ENCODE peak calls at places on chromosomes 13 and 19, in five cellular contexts. R is PC-3; X is cardiac muscle cell; G is CD4-positive, CD25-positive, alpha-beta regulatory T cell; H is right atrium auricular region. Y is an unnamed sample.

GRCh38 chr13:34671136-34671535 is 270.9 kb upstream of the NBEA start:
- DNase-seq in R (no peak), X (no peak), H (peak; percentile 68), G (no peak), Y (no peak)

GRCh38 chr13:75393839-75394238 is 88.1 kb downstream of the TBC1D4 start:
- DNase-seq in H (no peak), G (no peak), X (no peak), R (no peak), Y (no peak)

GRCh38 chr13:59677966-59678814 is 485.5 kb downstream of the DIAPH3 start:
- DNase-seq in R (peak; percentile 68), H (no peak), X (peak; percentile 64), G (no peak), Y (no peak)

GRCh38 chr19:48814895-48815294 is 4.1 kb upstream of the BCAT2 start:
- DNase-seq in H (no peak), X (no peak), G (no peak), R (no peak), Y (no peak)

GRCh38 chr13:106527806-106528205 is 7.7 kb downstream of the EFNB2 start:
- DNase-seq in G (no peak), R (no peak), H (no peak), X (peak; percentile 65), Y (no peak)

GRCh38 chr19:33047422-33047821 is 17.3 kb downstream of the RHPN2 start:
- DNase-seq in R (peak; percentile 95), G (no peak), H (no peak), X (peak; percentile 9), Y (no peak)

GRCh38 chr13:43405457-43405856 is 381.3 kb downstream of the ENOX1 start:
- DNase-seq in H (no peak), R (peak; percentile 74), G (no peak), X (no peak), Y (no peak)

GRCh38 chr13:100506154-100506553 is 82.4 kb downstream of the GGACT start:
- DNase-seq in G (no peak), R (no peak), X (no peak), H (no peak), Y (no peak)

GRCh38 chr19:16025108-16026101 is 50.9 kb upstream of the TPM4 start:
- DNase-seq in H (no peak), G (no peak), R (peak; percentile 71), X (no peak), Y (no peak)

GRCh38 chr19:33419763-33420080 is 46.2 kb downstream of the CEBPG start:
- DNase-seq in G (no peak), H (no peak), X (peak; percentile 36), R (no peak), Y (no peak)

GRCh38 chr13:27372896-27373295 is 51.5 kb upstream of the GTF3A start:
- DNase-seq in H (no peak), G (no peak), X (peak; percentile 27), R (no peak), Y (no peak)

GRCh38 chr13:46347277-46347676 is 39.8 kb downstream of the RUBCNL start:
- DNase-seq in R (no peak), G (no peak), H (no peak), X (no peak), Y (no peak)

GRCh38 chr19:38012290-38012689 is 105.3 kb downstream of the SIPA1L3 start:
- DNase-seq in H (no peak), X (no peak), G (no peak), R (no peak), Y (no peak)

GRCh38 chr13:44280461-44280860 is 93.2 kb upstream of the SERP2 start:
- DNase-seq in R (peak; percentile 40), G (no peak), X (no peak), H (no peak), Y (no peak)

GRCh38 chr19:41997121-41997850 is 3.3 kb upstream of the ATP1A3 start:
- DNase-seq in G (no peak), R (peak; percentile 42), X (peak; percentile 86), H (no peak), Y (no peak)

GRCh38 chr19:40717880-40718773 is 1.2 kb downstream of the ITPKC start:
- DNase-seq in X (peak; percentile 6), G (no peak), H (no peak), R (peak; percentile 26), Y (no peak)

GRCh38 chr13:32087955-32088747 is 56.6 kb downstream of the FRY start:
- DNase-seq in X (no peak), G (no peak), H (no peak), R (peak; percentile 9), Y (no peak)

GRCh38 chr19:751501-752341 is 809 bp downstream of the MISP start:
- DNase-seq in G (no peak), H (peak; percentile 64), X (no peak), R (peak; percentile 88), Y (no peak)

GRCh38 chr19:38228005-38228377 is 4.0 kb upstream of the DPF1 start:
- DNase-seq in G (no peak), X (no peak), H (no peak), R (no peak), Y (no peak)

GRCh38 chr13:66691149-66691548 is 539.0 kb downstream of the PCDH9 start:
- DNase-seq in X (no peak), R (no peak), G (no peak), H (no peak), Y (no peak)

GRCh38 chr13:66693656-66694055 is 536.5 kb downstream of the PCDH9 start:
- DNase-seq in X (no peak), G (no peak), R (no peak), H (no peak), Y (no peak)

GRCh38 chr13:66689037-66689619 is 541.0 kb downstream of the PCDH9 start:
- DNase-seq in H (no peak), G (no peak), X (peak; percentile 27), R (no peak), Y (no peak)

GRCh38 chr13:66689628-66690027 is 540.5 kb downstream of the PCDH9 start:
- DNase-seq in X (no peak), G (no peak), R (peak; percentile 25), H (no peak), Y (no peak)
- H3K4me3 ChIP-seq in X (no peak overlapping the region), G (no peak overlapping the region), R (no peak overlapping the region), H (no peak overlapping the region), Y (no peak overlapping the region)

GRCh38 chr13:113088691-113089020 is 16.9 kb upstream of the F7 start:
- DNase-seq in R (no peak), X (no peak), H (no peak), G (no peak), Y (no peak)
- H3K36me3 ChIP-seq in R (no peaks in the 10 kb centered on the region), X (peaks cover 4% of the 10 kb centered on the region), H (peaks cover 23% of the 10 kb centered on the region), G (no peaks in the 10 kb centered on the region), Y (peaks cover 3% of the 10 kb centered on the region)

DNA sequence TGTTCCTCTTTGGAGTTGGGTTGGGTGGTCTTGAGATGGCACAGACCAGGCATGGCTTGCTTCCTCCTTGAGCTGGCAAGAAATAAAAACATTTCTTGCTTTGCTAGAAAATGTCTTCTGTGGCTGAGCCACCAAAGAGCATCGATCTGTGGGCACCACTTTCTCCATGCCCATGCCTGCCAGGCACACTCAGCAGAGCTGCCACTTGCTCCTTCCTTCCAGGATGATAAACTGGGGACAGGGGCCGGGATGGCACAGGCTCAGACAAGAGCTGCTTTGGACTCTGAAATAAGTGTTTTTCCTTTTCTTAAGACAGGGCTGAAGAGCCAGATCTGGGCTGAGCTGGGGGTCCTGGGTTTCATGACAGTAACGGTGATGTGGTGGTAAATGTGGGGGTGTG is 32.8 kb downstream of the NFIX start:
- DNase-seq in R (no peak), H (no peak), X (no peak), G (no peak), Y (no peak)
- H3K27ac ChIP-seq in R (no peak overlapping the region), H (peak overlapping the region; percentile 93), X (no peak overlapping the region), G (no peak overlapping the region), Y (no peak overlapping the region)

DNA sequence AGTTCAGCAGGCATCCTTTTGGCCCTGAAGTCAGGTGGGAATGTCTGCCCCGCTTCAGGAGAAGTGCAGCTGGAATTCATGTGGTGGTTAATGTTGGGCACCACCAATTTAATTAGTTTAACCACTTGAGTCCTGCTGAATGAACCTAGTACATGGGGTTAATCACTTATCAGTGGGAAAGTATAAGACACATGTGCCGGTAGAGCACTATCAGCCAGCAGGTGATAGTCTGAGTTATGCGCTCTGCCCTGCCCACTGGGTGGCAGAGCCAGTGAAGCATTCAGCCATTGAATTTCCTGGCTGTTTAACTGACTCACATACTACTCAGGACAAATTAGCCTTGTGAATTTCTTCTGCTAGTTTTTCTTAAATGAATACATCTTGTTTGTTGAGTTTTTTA is 789.7 kb upstream of the PRR20A start:
- DNase-seq in G (no peak), R (peak; percentile 28), X (peak; percentile 0), H (no peak), Y (no peak)
- H3K4me3 ChIP-seq in G (no peak overlapping the region), R (no peak overlapping the region), X (no peak overlapping the region), H (no peak overlapping the region), Y (no peak overlapping the region)

GRCh38 chr13:110464547-110465343 is 96.8 kb downstream of the RAB20 start:
- DNase-seq in R (no peak), X (no peak), G (no peak), H (no peak), Y (no peak)
- H3K36me3 ChIP-seq in R (no peaks in the 10 kb centered on the region), X (peaks cover 15% of the 10 kb centered on the region), G (no peaks in the 10 kb centered on the region), H (peaks cover 94% of the 10 kb centered on the region), Y (no peaks in the 10 kb centered on the region)

DNA sequence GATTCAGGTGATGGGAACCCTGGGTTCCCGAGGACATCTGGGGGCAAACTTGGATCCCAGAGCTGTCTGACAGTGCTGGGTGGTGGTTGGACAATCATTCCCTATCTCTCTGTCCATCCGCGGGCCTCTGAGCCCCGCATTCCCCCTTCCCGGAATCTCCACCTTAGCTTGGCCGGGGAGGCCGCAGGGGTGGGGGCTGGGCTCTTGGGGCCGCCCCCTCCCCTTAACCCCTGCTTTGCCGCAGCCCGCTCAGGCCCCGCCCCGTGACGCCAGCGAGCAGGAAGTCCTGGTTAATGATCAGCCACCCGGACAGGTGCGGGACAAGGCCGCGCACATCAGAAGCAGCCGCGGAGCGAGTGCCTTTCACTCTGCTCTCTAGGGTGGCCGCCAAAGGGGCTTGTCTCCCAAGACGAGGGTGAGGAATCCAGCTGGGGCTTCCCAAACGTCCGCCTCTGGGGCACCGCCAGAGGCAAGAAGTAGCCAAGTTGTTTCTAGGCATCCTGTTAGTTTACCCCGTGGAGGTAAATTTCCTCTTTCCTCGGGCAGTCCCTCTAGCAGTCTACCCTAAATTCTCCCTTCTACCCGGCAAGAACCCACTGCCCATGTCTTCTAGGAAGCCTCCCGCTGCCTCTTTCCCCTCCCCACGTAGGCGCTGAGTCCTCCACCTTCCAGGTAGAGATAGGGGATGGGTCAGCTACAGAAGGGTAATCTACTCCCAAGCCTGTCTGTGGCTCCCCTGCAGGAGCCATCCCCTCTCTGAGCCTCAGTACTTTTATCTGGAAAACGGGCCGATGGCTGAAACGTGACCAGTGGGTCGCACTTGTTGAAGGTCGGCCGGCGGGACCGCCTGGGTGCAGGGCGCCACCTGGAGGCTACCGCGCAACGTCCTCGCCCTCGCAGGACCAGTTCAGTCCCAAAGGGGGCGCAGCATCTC is 3.0 kb downstream of the IRF2BP1 start:
- DNase-seq in H (peak; percentile 80), R (peak; percentile 85), X (peak; percentile 89), G (peak; percentile 68), Y (peak; percentile 73)
- H3K27ac ChIP-seq in H (peak overlapping the region; percentile 26), R (no peak overlapping the region), X (no peak overlapping the region), G (no peak overlapping the region), Y (no peak overlapping the region)

Y was measured in effector memory CD4-positive, alpha-beta T cell.